ENCODE peak calls at places on chromosomes 11 and 22, in seven cellular contexts. E is colonic mucosa, W is LoVo, T is non-pigmented ciliary epithelial cell, B is Peyer's patch, U is T-helper 2 cell, R is right cardiac atrium. S is an unnamed sample.

GRCh38 chr11:116511684-116512083 is 261.1 kb downstream of the BUD13 start:
- DNase-seq in E (no peak), W (no peak), T (no peak), B (no peak), U (no peak), R (no peak), S (no peak)

GRCh38 chr11:62061356-62062222 is 62.2 kb upstream of the INCENP start:
- DNase-seq in E (no peak), W (no peak), T (no peak), B (no peak), U (no peak), R (no peak), S (no peak)

GRCh38 chr11:19242184-19242932 is 1.6 kb upstream of the E2F8 start:
- DNase-seq in E (peak), W (no peak), T (no peak), B (peak), U (no peak), R (peak), S (no peak)

GRCh38 chr22:46086577-46087335 is 63.6 kb upstream of the PPARA start:
- DNase-seq in E (no peak), W (no peak), T (no peak), B (peak), U (no peak), R (peak), S (no peak)

GRCh38 chr22:50713571-50714056 is 24.4 kb upstream of the ACR start:
- DNase-seq in E (no peak), W (no peak), T (no peak), B (no peak), U (no peak), R (peak), S (no peak)

GRCh38 chr22:23822101-23822671 is 16.6 kb downstream of the DERL3 start:
- DNase-seq in E (no peak), W (no peak), T (no peak), B (peak), U (no peak), R (no peak), S (no peak)

GRCh38 chr22:49355206-49355920 is 472.3 kb downstream of the BRD1 start:
- DNase-seq in E (no peak), W (no peak), T (no peak), B (no peak), U (no peak), R (no peak), S (no peak)

GRCh38 chr11:73931039-73931645 is 19.7 kb upstream of the DNAJB13 start:
- DNase-seq in E (peak), W (peak), T (peak), B (no peak), U (no peak), R (no peak), S (peak)

GRCh38 chr11:63719987-63720386 is 38.7 kb downstream of the RTN3 start:
- DNase-seq in E (no peak), W (no peak), T (peak), B (no peak), U (no peak), R (no peak), S (no peak)

GRCh38 chr11:65911682-65912568 is 6.9 kb downstream of the C11orf68 start:
- DNase-seq in E (peak), W (peak), T (no peak), B (no peak), U (no peak), R (peak), S (peak)

GRCh38 chr11:61071208-61071681 is 31.0 kb upstream of the CD5 start:
- DNase-seq in E (no peak), W (no peak), T (no peak), B (no peak), U (peak), R (peak), S (peak)

GRCh38 chr11:68855205-68855978 is 13.7 kb upstream of the CPT1A start:
- DNase-seq in E (peak), W (peak), T (no peak), B (peak), U (no peak), R (peak), S (peak)

GRCh38 chr11:64799256-64799924 is 3.6 kb downstream of the MAP4K2 start:
- DNase-seq in E (no peak), W (no peak), T (no peak), B (no peak), U (no peak), R (peak), S (no peak)

GRCh38 chr11:114258696-114259095 is 37.5 kb upstream of the NNMT start:
- DNase-seq in E (no peak), W (no peak), T (no peak), B (no peak), U (no peak), R (peak), S (peak)

GRCh38 chr11:123404626-123405025 is 25.4 kb upstream of the GRAMD1B start:
- DNase-seq in E (no peak), W (no peak), T (no peak), B (no peak), U (no peak), R (no peak), S (no peak)

GRCh38 chr11:102802341-102802740 is 4.4 kb upstream of the MMP1 start:
- DNase-seq in E (no peak), W (no peak), T (no peak), B (no peak), U (no peak), R (no peak), S (no peak)

GRCh38 chr11:1953489-1954284 is 6.6 kb downstream of the MRPL23 start:
- DNase-seq in E (no peak), W (no peak), T (no peak), B (no peak), U (no peak), R (peak), S (no peak)

GRCh38 chr11:110432713-110433392 is 3.1 kb downstream of the FDX1 start:
- DNase-seq in E (no peak), W (no peak), T (no peak), B (no peak), U (no peak), R (no peak), S (no peak)

GRCh38 chr11:16612234-16612571 is 126.2 kb upstream of the C11orf58 start:
- DNase-seq in E (no peak), W (no peak), T (no peak), B (no peak), U (no peak), R (no peak), S (no peak)

GRCh38 chr11:69822676-69823494 is 3.7 kb upstream of the FGF3 start:
- DNase-seq in E (no peak), W (no peak), T (no peak), B (no peak), U (no peak), R (no peak), S (no peak)

GRCh38 chr11:126514061-126514713 is 158.7 kb downstream of the ST3GAL4 start:
- DNase-seq in E (no peak), W (no peak), T (no peak), B (no peak), U (no peak), R (no peak), S (no peak)

GRCh38 chr11:64259533-64260067 is 8.3 kb downstream of the PLCB3 start:
- DNase-seq in E (no peak), W (no peak), T (no peak), B (no peak), U (no peak), R (no peak), S (no peak)

GRCh38 chr22:43884600-43885318 is 7.1 kb downstream of the PNPLA5 start:
- DNase-seq in E (peak), W (peak), T (no peak), B (peak), U (peak), R (peak), S (peak)

GRCh38 chr11:134341805-134342571 is 10.2 kb downstream of the GLB1L2 start:
- DNase-seq in E (no peak), W (no peak), T (no peak), B (no peak), U (no peak), R (no peak), S (no peak)

GRCh38 chr11:104333977-104334376 is 170.0 kb upstream of the PDGFD start:
- DNase-seq in E (no peak), W (no peak), T (no peak), B (no peak), U (no peak), R (no peak), S (peak)

GRCh38 chr22:44891791-44892190 is 118.0 kb downstream of the PHF21B start:
- DNase-seq in E (no peak), W (no peak), T (no peak), B (peak), U (no peak), R (no peak), S (no peak)

GRCh38 chr22:39462443-39463147 is 5.8 kb downstream of the MGAT3 start:
- DNase-seq in E (no peak), W (no peak), T (no peak), B (peak), U (no peak), R (peak), S (no peak)

GRCh38 chr22:20080776-20081654 is 974 bp downstream of the DGCR8 start:
- DNase-seq in E (peak), W (peak), T (no peak), B (peak), U (no peak), R (peak), S (no peak)

GRCh38 chr22:39097098-39098020 is at the start of gene APOBEC3H:
- DNase-seq in E (no peak), W (peak), T (no peak), B (no peak), U (no peak), R (no peak), S (peak)

GRCh38 chr11:62245271-62245753 is 3.3 kb downstream of the SCGB1D2 start:
- DNase-seq in E (peak), W (no peak), T (no peak), B (no peak), U (no peak), R (no peak), S (peak)

GRCh38 chr11:57207160-57207559 is 25.4 kb downstream of the LRRC55 start:
- DNase-seq in E (no peak), W (no peak), T (no peak), B (no peak), U (no peak), R (peak), S (no peak)

GRCh38 chr22:46090631-46091201 is 59.6 kb upstream of the PPARA start:
- DNase-seq in E (no peak), W (no peak), T (no peak), B (no peak), U (no peak), R (no peak), S (no peak)

S was measured in Kasumi-1.